ENCODE peak calls at places on chromosomes 1 and 21, in eight cellular contexts. S, C, N, P, G, R, M and L are unnamed samples.

GRCh38 chr21:26027696-26028095 is 142.9 kb downstream of the APP start:
- DNase-seq in S (no peak), C (no peak), N (no peak), P (peak; percentile 16), G (no peak), R (no peak), M (no peak), L (no peak)

GRCh38 chr1:16967095-16967567 is 13.3 kb downstream of the MFAP2 start:
- DNase-seq in S (no peak), C (peak; percentile 93), N (no peak), P (peak; percentile 74), G (no peak), R (no peak), M (no peak), L (no peak)

GRCh38 chr1:229268505-229268904 is 2.4 kb upstream of the RAB4A start:
- DNase-seq in S (no peak), C (no peak), N (no peak), P (no peak), G (no peak), R (no peak), M (no peak), L (no peak)

GRCh38 chr1:10647414-10648170 is 148.9 kb downstream of the CASZ1 start:
- DNase-seq in S (no peak), C (no peak), N (no peak), P (no peak), G (no peak), R (no peak), M (no peak), L (no peak)

GRCh38 chr1:214326406-214326805 is 45.4 kb downstream of the SMYD2 start:
- DNase-seq in S (no peak), C (no peak), N (no peak), P (no peak), G (no peak), R (no peak), M (peak; percentile 33), L (no peak)

GRCh38 chr1:47692196-47692595 is 254.4 kb downstream of the FOXD2 start:
- DNase-seq in S (no peak), C (no peak), N (peak; percentile 34), P (no peak), G (no peak), R (no peak), M (peak; percentile 3), L (no peak)

GRCh38 chr1:1928231-1929101 is 9.4 kb upstream of the TMEM52 start:
- DNase-seq in S (no peak), C (no peak), N (no peak), P (no peak), G (peak; percentile 67), R (peak; percentile 26), M (no peak), L (no peak)

GRCh38 chr1:109821831-109822745 is 58.4 kb upstream of the EPS8L3 start:
- DNase-seq in S (no peak), C (no peak), N (peak; percentile 73), P (peak; percentile 57), G (no peak), R (no peak), M (no peak), L (peak; percentile 63)

GRCh38 chr1:17538428-17539130 is 919 bp upstream of the ARHGEF10L start:
- DNase-seq in S (no peak), C (peak; percentile 47), N (peak; percentile 79), P (peak; percentile 44), G (no peak), R (no peak), M (no peak), L (no peak)

GRCh38 chr1:204480515-204480914 is 14.1 kb downstream of the PIK3C2B start:
- DNase-seq in S (no peak), C (no peak), N (no peak), P (no peak), G (no peak), R (no peak), M (no peak), L (no peak)

GRCh38 chr1:240499012-240499411 is 112.9 kb downstream of the GREM2 start:
- DNase-seq in S (no peak), C (no peak), N (no peak), P (peak; percentile 76), G (no peak), R (no peak), M (no peak), L (peak; percentile 48)

GRCh38 chr1:20932437-20932977 is 145.4 kb upstream of the HP1BP3 start:
- DNase-seq in S (no peak), C (no peak), N (no peak), P (no peak), G (no peak), R (no peak), M (no peak), L (no peak)

GRCh38 chr1:198560093-198560638 is 19.7 kb upstream of the ATP6V1G3 start:
- DNase-seq in S (no peak), C (no peak), N (no peak), P (no peak), G (no peak), R (no peak), M (no peak), L (no peak)

DNA sequence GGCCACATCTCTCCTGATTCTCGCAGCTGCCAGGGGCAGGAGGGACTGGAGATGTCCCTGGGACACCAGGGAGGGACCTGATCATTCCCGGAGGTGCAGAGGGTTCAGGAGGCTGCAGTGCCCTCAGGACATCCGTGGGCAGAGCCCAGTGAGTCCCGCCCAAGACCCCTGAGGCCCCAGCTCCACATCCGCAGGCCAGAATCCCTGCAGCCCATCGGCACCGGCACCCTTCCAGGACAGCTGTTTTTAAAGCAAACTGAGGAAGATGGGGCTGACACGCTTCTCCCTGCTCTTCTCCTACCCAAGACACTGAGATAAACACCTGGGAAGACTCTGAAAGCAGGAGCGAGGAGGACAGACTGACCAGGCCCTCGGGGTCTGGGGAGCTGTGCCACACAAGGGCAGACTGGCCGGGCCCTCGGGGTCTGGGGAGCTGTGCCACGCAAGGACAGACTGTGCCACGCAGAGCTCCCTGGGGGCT is 25.5 kb downstream of the SLC19A1 start:
- DNase-seq in S (no peak), C (no peak), N (peak; percentile 52), P (no peak), G (no peak), R (peak; percentile 29), M (no peak), L (no peak)
- TF ChIP-seq POLR2A in S (no peak), C (no peak), N (no peak), P (no peak), G (no peak), R (no peak), M (no peak), L (no peak)

GRCh38 chr21:39664586-39664985 is 51.8 kb downstream of the B3GALT5 start:
- DNase-seq in S (no peak), C (no peak), N (no peak), P (no peak), G (no peak), R (no peak), M (no peak), L (no peak)
- TF ChIP-seq POLR2A in S (no peak), C (no peak), N (no peak), P (no peak), G (no peak), R (no peak), M (no peak), L (no peak)

GRCh38 chr1:157803851-157804250 is 16.1 kb downstream of the FCRL1 start:
- DNase-seq in S (no peak), C (no peak), N (no peak), P (no peak), G (no peak), R (no peak), M (no peak), L (no peak)

GRCh38 chr1:157806431-157807149 is 13.3 kb downstream of the FCRL1 start:
- DNase-seq in S (no peak), C (no peak), N (no peak), P (no peak), G (no peak), R (no peak), M (no peak), L (no peak)
- TF ChIP-seq POLR2A in S (no peak), C (no peak), N (no peak), P (no peak), G (no peak), R (no peak), M (no peak), L (no peak)

DNA sequence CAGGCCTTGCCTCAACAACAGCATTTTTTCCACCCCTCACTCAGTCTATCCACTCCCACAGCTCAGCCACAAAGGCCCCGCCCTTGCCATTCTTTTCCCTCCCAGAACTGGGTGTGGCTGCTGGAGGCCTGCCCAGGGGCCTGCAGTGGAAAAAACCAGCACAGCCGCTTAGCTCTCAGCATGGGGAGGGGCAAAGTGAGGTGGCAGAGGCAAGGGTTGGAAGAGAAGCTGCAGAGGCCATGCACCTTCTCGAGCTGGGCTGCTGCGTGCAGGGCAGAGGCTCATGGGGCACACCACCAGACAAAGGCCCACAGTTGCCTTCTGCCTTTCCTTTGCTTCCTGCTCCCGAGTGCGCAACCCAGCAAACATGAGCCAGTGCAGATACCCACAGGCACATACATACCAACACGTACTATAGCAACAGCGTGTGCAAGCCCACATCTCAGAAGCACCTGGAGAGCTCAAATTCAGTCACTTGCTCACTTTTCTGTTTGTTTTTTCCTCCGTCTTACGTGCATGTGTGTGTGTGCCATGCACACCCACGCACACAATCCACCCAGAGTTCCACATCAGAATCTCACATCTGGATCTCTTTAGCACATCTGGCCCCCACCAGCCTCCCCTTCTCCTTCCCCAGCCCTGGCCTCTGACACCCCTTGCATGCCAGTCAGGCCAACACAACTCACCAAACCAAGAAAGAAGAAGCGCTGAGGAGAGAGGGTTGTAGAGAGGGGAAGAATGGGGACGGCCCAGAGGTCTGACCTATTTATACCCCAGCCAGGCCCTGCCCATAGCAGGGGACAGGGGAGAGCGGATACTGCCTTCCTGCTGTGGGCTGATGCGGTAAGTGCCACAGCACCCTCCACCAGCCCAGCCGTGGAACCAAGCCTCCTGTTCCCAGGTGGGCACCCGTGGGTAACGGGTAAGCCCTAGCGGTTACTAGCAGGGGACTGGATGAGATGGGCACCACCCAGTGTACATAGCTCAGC is at the start of gene S100A4:
- DNase-seq in S (peak; percentile 87), C (peak; percentile 84), N (peak; percentile 97), P (peak; percentile 83), G (peak; percentile 89), R (peak; percentile 96), M (peak; percentile 97), L (no peak)
- TF ChIP-seq POLR2A in S (peak; percentile 60), C (no peak), N (peak; percentile 9), P (no peak), G (no peak), R (peak; percentile 61), M (no peak), L (peak; percentile 14)

GRCh38 chr1:54850082-54850730 is 36.8 kb downstream of the DHCR24 start:
- DNase-seq in S (no peak), C (no peak), N (no peak), P (peak; percentile 40), G (no peak), R (no peak), M (no peak), L (peak; percentile 23)

GRCh38 chr1:54850737-54851136 is 36.3 kb downstream of the DHCR24 start:
- DNase-seq in S (no peak), C (no peak), N (no peak), P (peak; percentile 99), G (no peak), R (no peak), M (no peak), L (peak; percentile 72)

GRCh38 chr1:54853096-54853792 is 33.8 kb downstream of the DHCR24 start:
- DNase-seq in S (no peak), C (no peak), N (peak; percentile 14), P (no peak), G (no peak), R (no peak), M (no peak), L (no peak)

GRCh38 chr1:54851928-54852524 is 35.0 kb downstream of the DHCR24 start:
- DNase-seq in S (no peak), C (no peak), N (no peak), P (no peak), G (no peak), R (no peak), M (no peak), L (no peak)

GRCh38 chr1:54851406-54851805 is 35.6 kb downstream of the DHCR24 start:
- DNase-seq in S (no peak), C (no peak), N (no peak), P (no peak), G (no peak), R (no peak), M (no peak), L (no peak)
- TF ChIP-seq POLR2A in S (no peak), C (no peak), N (no peak), P (no peak), G (no peak), R (no peak), M (no peak), L (no peak)